ENCODE peak calls at places on chromosomes 11 and 22, in seven cellular contexts. W is Peyer's patch, Z is A549, M is endothelial cell of umbilical vein, Y is transverse colon, J is sigmoid colon, N is testis. R is an unnamed sample.
A peak's percentile ranks its signal among the peaks of the same experiment; 100 is the strongest.

GRCh38 chr11:27991731-27992130 is 116.2 kb downstream of the KIF18A start:
- DNase-seq in J (no peak), N (no peak), Y (no peak), Z (no peak), M (no peak), W (no peak), R (no peak)

GRCh38 chr22:19238900-19239299 is 52.6 kb downstream of the CLTCL1 start:
- DNase-seq in J (no peak), N (no peak), Z (no peak), W (no peak), M (no peak), Y (no peak), R (no peak)

GRCh38 chr11:129611661-129612566 is 203.7 kb upstream of the TMEM45B start:
- DNase-seq in Z (no peak), N (no peak), M (no peak), W (no peak), Y (no peak), J (no peak), R (peak; percentile 33)

GRCh38 chr22:23182289-23183106 is 2.2 kb downstream of the BCR start:
- DNase-seq in M (peak; percentile 68), Y (no peak), J (no peak), W (no peak), Z (no peak), N (no peak), R (peak; percentile 61)

GRCh38 chr11:109222730-109223129 is 199.3 kb upstream of the C11orf87 start:
- DNase-seq in M (no peak), J (no peak), Y (no peak), Z (no peak), W (no peak), N (no peak), R (no peak)

GRCh38 chr11:116640641-116641402 is 132.0 kb downstream of the BUD13 start:
- DNase-seq in Y (no peak), M (no peak), Z (no peak), N (no peak), J (no peak), W (no peak), R (no peak)

GRCh38 chr11:130068986-130069683 is 559 bp upstream of the APLP2 start:
- DNase-seq in M (peak; percentile 90), N (peak; percentile 60), Z (peak; percentile 61), J (peak; percentile 95), W (peak; percentile 73), Y (peak; percentile 75), R (peak; percentile 71)

GRCh38 chr11:65043881-65044501 is 3.0 kb downstream of the SAC3D1 start:
- DNase-seq in Z (no peak), N (no peak), Y (peak; percentile 37), W (no peak), J (peak; percentile 74), M (no peak), R (no peak)

GRCh38 chr11:69467646-69468045 is 13.8 kb upstream of the LINC01488 start:
- DNase-seq in Y (no peak), N (no peak), W (no peak), Z (no peak), M (no peak), J (no peak), R (no peak)

GRCh38 chr11:81959341-81959740 is 774.3 kb downstream of the FAM181B start:
- DNase-seq in N (no peak), Z (no peak), M (no peak), W (no peak), Y (no peak), J (no peak), R (no peak)

GRCh38 chr11:120908521-120909181 is 115.3 kb upstream of the TBCEL start:
- DNase-seq in N (no peak), Y (no peak), W (no peak), M (no peak), Z (no peak), J (no peak), R (no peak)

DNA sequence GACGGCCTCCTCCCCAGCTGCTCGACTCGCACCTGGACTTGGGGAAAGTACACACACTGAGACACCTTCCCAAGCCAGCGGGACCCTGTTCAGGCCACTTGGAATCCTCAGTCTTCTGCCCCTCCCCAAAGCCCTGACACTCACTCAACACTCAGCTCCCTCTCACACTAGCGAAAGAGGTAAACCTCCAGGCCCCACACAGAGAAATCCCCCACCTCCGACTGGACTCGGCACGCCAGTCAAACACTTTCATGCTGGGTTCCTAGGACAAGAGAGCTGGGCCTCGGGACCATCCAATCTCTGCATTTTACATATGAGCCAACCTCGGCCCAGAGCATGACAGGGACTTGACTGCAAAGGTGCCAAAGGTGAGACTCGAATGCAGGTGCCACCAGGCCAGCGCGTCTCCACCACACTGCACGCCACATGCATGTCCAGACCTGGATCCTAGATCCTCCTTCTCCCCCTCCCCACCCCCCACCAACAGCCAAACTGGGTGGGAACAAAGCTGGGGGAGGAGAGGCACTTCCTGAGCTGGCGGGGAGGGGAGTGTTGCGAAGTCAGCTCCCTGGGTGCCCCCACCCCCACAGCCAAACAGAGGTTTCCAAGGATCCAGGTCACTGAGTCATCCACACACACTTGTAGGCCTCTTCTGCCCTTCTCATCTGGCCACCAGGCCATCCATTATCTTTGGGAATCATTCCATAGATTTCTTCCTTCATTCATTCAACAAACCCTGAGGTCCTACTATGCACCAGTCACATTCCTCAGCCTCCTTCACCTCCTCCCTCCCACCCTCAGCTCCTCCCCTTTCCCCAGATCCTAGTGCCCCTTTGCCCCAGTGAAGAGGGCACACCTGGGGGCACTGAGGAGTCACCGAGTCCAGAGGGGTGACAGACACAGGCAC is 10.7 kb upstream of the CD5 start:
- DNase-seq in W (no peak), Y (no peak), Z (no peak), M (no peak), N (no peak), J (no peak), R (no peak)
- H3K4me1 ChIP-seq in W (no peaks in the 10 kb centered on the region), Y (no peaks in the 10 kb centered on the region), Z (peaks cover 3% of the 10 kb centered on the region), M (no peaks in the 10 kb centered on the region), N (peaks cover 7% of the 10 kb centered on the region), J (no peaks in the 10 kb centered on the region), R (no peaks in the 10 kb centered on the region)

GRCh38 chr11:110430267-110431211 is 791 bp downstream of the FDX1 start:
- DNase-seq in W (peak; percentile 82), N (peak; percentile 45), J (peak; percentile 67), Y (peak; percentile 61), Z (no peak), M (peak; percentile 60), R (peak; percentile 34)
- TF ChIP-seq POLR2A in W (no peak), N (no peak), J (no peak), Y (peak; percentile 32), Z (no peak), M (no peak), R (no peak)

GRCh38 chr11:4577761-4578160 is 3.8 kb upstream of the OR52I2 start:
- DNase-seq in Z (no peak), M (no peak), W (no peak), Y (no peak), N (no peak), J (no peak), R (no peak)

GRCh38 chr11:4578624-4579023 is 2.9 kb upstream of the OR52I2 start:
- DNase-seq in J (no peak), W (no peak), N (no peak), Y (no peak), Z (no peak), M (no peak), R (no peak)

GRCh38 chr11:4576880-4577279 is 4.7 kb upstream of the OR52I2 start:
- DNase-seq in N (no peak), Y (no peak), J (no peak), Z (no peak), M (no peak), W (no peak), R (no peak)

GRCh38 chr11:4580124-4580523 is 1.4 kb upstream of the OR52I2 start:
- DNase-seq in J (no peak), N (no peak), Y (no peak), M (no peak), Z (no peak), W (no peak), R (no peak)

DNA sequence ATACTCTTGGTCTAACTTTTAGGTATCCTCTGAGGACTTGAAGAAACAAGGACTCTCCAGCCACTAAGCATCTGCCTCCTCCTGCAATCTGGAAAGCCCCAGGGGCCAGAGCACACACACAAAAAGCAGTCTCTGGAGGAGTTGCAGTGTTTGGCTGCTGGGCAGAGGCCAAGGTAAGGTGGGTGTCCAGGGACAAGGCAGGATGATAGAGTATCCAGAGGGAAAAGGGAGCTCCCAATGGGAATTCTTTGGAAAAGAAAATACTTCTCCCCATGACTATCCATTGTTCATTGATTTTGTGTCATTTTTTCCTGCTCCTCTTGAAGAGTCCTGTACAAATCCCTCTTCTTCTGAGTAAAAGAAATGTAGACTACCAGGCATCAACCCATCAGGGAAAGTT is at the start of gene OR52I2:
- DNase-seq in W (no peak), Y (no peak), M (no peak), Z (no peak), J (no peak), N (no peak), R (no peak)
- H3K4me1 ChIP-seq in W (no peaks in the 10 kb centered on the region), Y (no peaks in the 10 kb centered on the region), M (no peaks in the 10 kb centered on the region), Z (no peaks in the 10 kb centered on the region), J (no peaks in the 10 kb centered on the region), N (no peaks in the 10 kb centered on the region), R (no peaks in the 10 kb centered on the region)

GRCh38 chr11:4093519-4094347 is 866 bp upstream of the RRM1 start:
- DNase-seq in N (no peak), W (no peak), M (no peak), Z (no peak), Y (no peak), J (no peak), R (no peak)

GRCh38 chr11:4098026-4098621 is 3.5 kb downstream of the RRM1 start:
- DNase-seq in M (no peak), Z (no peak), N (no peak), J (no peak), Y (no peak), W (no peak), R (no peak)

GRCh38 chr11:4092031-4092430 is 2.6 kb upstream of the RRM1 start:
- DNase-seq in N (no peak), M (no peak), W (no peak), Y (no peak), Z (no peak), J (no peak), R (no peak)

GRCh38 chr11:4094348-4095291 is at the start of gene RRM1:
- DNase-seq in M (peak; percentile 98), N (peak; percentile 97), J (peak; percentile 98), W (peak; percentile 97), Z (peak; percentile 98), Y (peak; percentile 94), R (peak; percentile 94)

DNA sequence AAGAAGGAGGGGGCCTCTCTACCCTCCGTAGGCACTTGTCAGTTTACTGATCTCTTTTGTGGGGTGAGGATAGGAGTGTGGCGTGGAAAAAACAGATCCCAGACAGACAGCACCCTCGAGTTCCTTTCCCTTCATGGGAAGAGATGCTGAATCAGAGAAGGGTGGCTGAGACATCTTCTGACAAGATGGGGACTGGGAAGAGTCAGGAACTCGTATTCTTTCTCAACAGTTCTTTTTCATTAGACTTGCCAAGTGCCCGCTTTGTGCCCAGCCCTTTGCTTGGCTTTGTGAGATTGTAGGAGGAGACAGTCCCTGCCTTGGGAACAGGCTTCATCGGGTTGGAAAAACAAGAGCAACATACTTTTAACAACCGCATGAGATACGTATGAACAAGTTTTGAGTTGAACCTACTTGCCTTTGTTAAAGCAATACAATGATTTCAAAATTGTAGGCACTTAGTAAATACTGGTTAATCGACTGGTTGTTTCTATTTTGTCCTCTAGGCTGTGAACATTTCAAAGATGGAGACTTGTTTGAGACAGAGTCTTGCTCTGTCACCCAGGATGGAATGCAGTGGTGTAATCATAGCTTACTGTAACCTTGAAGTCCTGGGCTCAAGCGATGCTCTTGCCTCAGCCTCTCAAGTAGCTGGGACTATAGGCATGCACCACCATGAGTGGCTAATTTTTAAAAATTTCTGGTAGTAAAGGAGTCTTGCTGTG is 1.1 kb downstream of the RRM1 start:
- DNase-seq in N (no peak), Z (peak; percentile 53), W (no peak), J (no peak), Y (no peak), M (peak; percentile 20), R (no peak)
- TF ChIP-seq POLR2A in N (no peak), Z (no peak), W (no peak), J (no peak), Y (no peak), M (no peak), R (no peak)

GRCh38 chr22:42960146-42960509 is 54.8 kb downstream of the PACSIN2 start:
- DNase-seq in W (peak; percentile 50), Y (no peak), J (no peak), M (no peak), N (no peak), Z (no peak), R (peak; percentile 34)
- H3K4me1 ChIP-seq in W (peaks cover 54% of the 10 kb centered on the region), Y (peaks cover 33% of the 10 kb centered on the region), J (peaks cover 77% of the 10 kb centered on the region), M (peaks cover 35% of the 10 kb centered on the region), N (peaks cover 24% of the 10 kb centered on the region), Z (peaks cover 64% of the 10 kb centered on the region), R (peaks cover 37% of the 10 kb centered on the region)

R was measured in prostate gland.